ENCODE peak calls at places on chromosomes 2 and 18, in seven cellular contexts. U is lower lobe of right lung, N is RWPE2, P is HCT116, A is pancreas, L is K562, Y is heart right ventricle. I is an unnamed sample.
A peak's percentile ranks its signal among the peaks of the same experiment; 100 is the strongest.

GRCh38 chr2:30266705-30267104 is 35.4 kb downstream of the LBH start:
- ATAC-seq in U (peak; percentile 4), N (no peak), P (no peak), A (no peak), L (no peak), Y (peak; percentile 5), I (no peak)

GRCh38 chr2:70115646-70116442 is 28.6 kb downstream of the PCBP1 start:
- ATAC-seq in U (peak; percentile 27), N (no peak), P (no peak), A (peak; percentile 61), L (peak; percentile 40), Y (peak; percentile 59), I (no peak)

GRCh38 chr2:236172238-236172865 is 4.2 kb upstream of the GBX2 start:
- ATAC-seq in U (no peak), N (no peak), P (no peak), A (no peak), L (no peak), Y (no peak), I (no peak)

GRCh38 chr2:45291283-45291682 is 282.0 kb upstream of the SIX2 start:
- ATAC-seq in U (no peak), N (no peak), P (no peak), A (no peak), L (no peak), Y (no peak), I (no peak)

GRCh38 chr2:224041554-224041953 is 2.5 kb upstream of the SERPINE2 start:
- ATAC-seq in U (no peak), N (no peak), P (no peak), A (no peak), L (no peak), Y (no peak), I (no peak)

GRCh38 chr2:131154071-131154531 is 49.0 kb downstream of the PLEKHB2 start:
- ATAC-seq in U (peak; percentile 90), N (peak; percentile 85), P (peak; percentile 91), A (peak; percentile 98), L (peak; percentile 92), Y (peak; percentile 89), I (peak; percentile 80)

GRCh38 chr18:8341481-8342230 is 267.6 kb upstream of the RAB12 start:
- ATAC-seq in U (peak; percentile 76), N (no peak), P (no peak), A (peak; percentile 92), L (no peak), Y (peak; percentile 75), I (peak; percentile 49)

GRCh38 chr2:151619337-151619989 is 114.8 kb downstream of the NEB start:
- ATAC-seq in U (no peak), N (no peak), P (no peak), A (no peak), L (peak; percentile 98), Y (no peak), I (no peak)

GRCh38 chr2:193895226-193895625 is 1700.5 kb upstream of the TMEFF2 start:
- ATAC-seq in U (no peak), N (no peak), P (no peak), A (no peak), L (no peak), Y (no peak), I (no peak)

GRCh38 chr2:127064642-127065250 is 42.2 kb downstream of the BIN1 start:
- ATAC-seq in U (peak; percentile 87), N (peak; percentile 97), P (peak; percentile 86), A (peak; percentile 76), L (peak; percentile 95), Y (peak; percentile 88), I (peak; percentile 93)
- H3K4me3 ChIP-seq in U (no peak overlapping the region), N (no peak overlapping the region), P (peak overlapping the region; percentile 16), A (no peak overlapping the region), L (no peak overlapping the region), Y (peak overlapping the region; percentile 5), I (no peak overlapping the region)

GRCh38 chr2:39646267-39646666 is 19.4 kb upstream of the TMEM178A start:
- ATAC-seq in U (no peak), N (no peak), P (no peak), A (no peak), L (no peak), Y (no peak), I (no peak)
- H3K27ac ChIP-seq in U (no peak overlapping the region), N (no peak overlapping the region), P (no peak overlapping the region), A (no peak overlapping the region), L (no peak overlapping the region), Y (no peak overlapping the region), I (no peak overlapping the region)

GRCh38 chr2:165469417-165469816 is at the start of gene CSRNP3:
- ATAC-seq in U (peak; percentile 96), N (peak; percentile 100), P (peak; percentile 87), A (peak; percentile 100), L (no peak), Y (peak; percentile 97), I (peak; percentile 95)

GRCh38 chr2:165466386-165466785 is 3.1 kb upstream of the CSRNP3 start:
- ATAC-seq in U (no peak), N (no peak), P (no peak), A (no peak), L (no peak), Y (no peak), I (no peak)

GRCh38 chr2:165471349-165471975 is 2.0 kb downstream of the CSRNP3 start:
- ATAC-seq in U (no peak), N (no peak), P (no peak), A (no peak), L (no peak), Y (no peak), I (no peak)

GRCh38 chr2:165467921-165468320 is 1.6 kb upstream of the CSRNP3 start:
- ATAC-seq in U (no peak), N (no peak), P (no peak), A (no peak), L (no peak), Y (no peak), I (no peak)

GRCh38 chr2:165470351-165470750 is 853 bp downstream of the CSRNP3 start:
- ATAC-seq in U (no peak), N (no peak), P (no peak), A (no peak), L (no peak), Y (no peak), I (no peak)
- H3K4me3 ChIP-seq in U (peak overlapping the region; percentile 47), N (peak overlapping the region; percentile 34), P (no peak overlapping the region), A (peak overlapping the region; percentile 26), L (no peak overlapping the region), Y (peak overlapping the region; percentile 57), I (peak overlapping the region; percentile 50)

DNA sequence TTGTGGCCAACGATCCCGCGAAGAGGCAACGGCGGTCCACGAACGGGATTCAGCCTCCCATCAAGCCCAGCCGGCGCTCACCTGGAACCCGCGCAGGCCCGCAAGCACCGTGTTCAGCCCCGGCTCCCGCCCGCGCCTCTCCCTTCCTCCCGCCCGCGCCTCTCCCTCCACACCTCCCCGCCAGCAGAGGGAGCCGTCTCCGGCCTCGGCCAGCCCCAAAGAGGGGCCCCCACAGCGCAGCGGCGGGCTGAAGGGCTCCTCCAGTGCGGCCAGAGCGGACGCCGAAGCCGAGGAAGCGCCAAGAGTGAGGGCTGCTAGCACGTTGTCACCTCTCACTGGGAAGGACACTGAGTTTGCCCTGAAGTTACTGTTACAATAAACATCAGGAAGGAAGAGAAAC is 55.3 kb upstream of the LAPTM4A start:
- ATAC-seq in U (peak; percentile 34), N (peak; percentile 74), P (peak; percentile 57), A (peak; percentile 90), L (no peak), Y (peak; percentile 71), I (peak; percentile 65)
- H3K27ac ChIP-seq in U (no peak overlapping the region), N (peak overlapping the region; percentile 52), P (no peak overlapping the region), A (no peak overlapping the region), L (no peak overlapping the region), Y (no peak overlapping the region), I (no peak overlapping the region)

DNA sequence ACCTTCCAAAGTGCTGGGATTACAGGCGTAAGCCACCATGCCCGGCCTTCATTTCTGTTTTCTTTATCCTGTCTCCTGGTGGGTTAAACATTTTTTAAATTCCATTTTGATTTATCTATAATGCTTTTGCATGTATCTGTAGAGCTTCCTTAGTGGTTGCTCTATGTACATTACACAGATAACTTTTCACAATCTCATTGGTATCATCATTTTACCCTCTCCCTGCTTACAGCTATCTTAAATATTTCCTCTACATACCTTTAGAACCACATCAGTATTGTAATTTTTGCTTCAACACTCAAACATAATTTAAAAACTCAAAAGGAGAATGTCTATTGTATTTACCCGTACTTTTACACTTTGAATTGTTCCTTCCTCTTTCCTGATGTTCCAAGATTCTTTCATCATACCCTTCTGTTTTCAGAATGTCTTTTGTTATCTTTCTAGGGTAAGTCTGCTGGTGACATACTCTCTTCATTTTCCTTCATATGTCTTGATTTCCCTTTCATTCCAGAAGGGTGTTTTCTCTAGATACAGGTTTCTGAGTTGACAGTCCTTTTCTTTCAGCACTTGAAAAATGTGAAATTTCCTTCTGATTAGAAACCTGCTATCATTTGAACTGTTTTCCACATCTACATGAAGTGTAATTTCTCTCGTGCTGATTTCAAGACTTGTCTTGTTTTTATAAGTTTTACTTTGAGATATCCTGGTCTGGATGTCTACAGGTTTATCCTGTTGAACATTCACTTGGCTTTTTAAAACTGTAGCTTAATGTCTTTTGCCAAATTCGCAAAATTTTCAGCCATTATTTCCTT is 21.9 kb downstream of the PPP3R1 start:
- ATAC-seq in U (no peak), N (no peak), P (no peak), A (no peak), L (peak; percentile 48), Y (no peak), I (no peak)
- H3K4me3 ChIP-seq in U (no peak overlapping the region), N (no peak overlapping the region), P (no peak overlapping the region), A (no peak overlapping the region), L (no peak overlapping the region), Y (no peak overlapping the region), I (no peak overlapping the region)

DNA sequence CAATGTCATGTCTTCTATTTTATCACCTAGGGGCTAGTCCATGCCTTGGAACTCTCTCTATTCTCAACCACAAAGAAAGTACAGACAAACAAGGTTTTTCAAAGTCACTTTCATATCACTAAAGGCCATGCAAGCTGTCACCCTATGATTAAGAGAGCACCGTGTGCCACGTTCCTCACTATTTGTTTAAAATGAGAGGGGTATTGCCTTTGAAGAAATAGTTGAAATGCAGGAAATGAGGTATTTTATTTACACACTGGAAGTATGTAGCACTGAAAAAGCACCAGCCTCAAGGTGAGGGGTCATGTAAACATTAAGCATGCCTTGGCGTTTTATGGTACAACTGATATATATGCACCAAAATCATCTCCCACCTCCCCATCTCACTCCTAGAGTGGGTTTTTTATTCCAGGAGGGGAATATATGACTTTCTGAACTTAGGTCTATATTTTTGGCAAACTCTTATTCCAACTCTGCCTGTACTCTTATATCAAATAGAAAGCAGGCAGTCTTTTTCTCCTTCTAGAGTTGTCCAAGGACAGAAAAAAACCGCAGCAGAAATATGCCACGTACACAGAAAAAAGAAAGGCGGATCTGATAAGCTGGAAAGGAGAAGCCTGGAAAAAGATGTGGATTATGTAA is 53.5 kb downstream of the VSNL1 start:
- ATAC-seq in U (no peak), N (peak; percentile 11), P (no peak), A (peak; percentile 34), L (peak; percentile 83), Y (no peak), I (no peak)
- H3K27ac ChIP-seq in U (no peak overlapping the region), N (peak overlapping the region; percentile 76), P (no peak overlapping the region), A (no peak overlapping the region), L (peak overlapping the region; percentile 45), Y (no peak overlapping the region), I (peak overlapping the region; percentile 64)